ENCODE peak calls at places on chromosomes 7 and 10, in seven cellular contexts. One of them, this sample, is unnamed.
A peak's percentile ranks its signal among the peaks of the same experiment; 100 is the strongest.

GRCh38 chr7:26280723-26281122 is 10.9 kb upstream of the SNX10 start:
- DNase-seq in OCI-LY7: no peak
- DNase-seq in spleen: no peak
- DNase-seq in RWPE1: no peak
- DNase-seq in cardiac muscle cell: no peak
- DNase-seq in prostate gland: no peak
- DNase-seq in K562: no peak
- DNase-seq in this sample: no peak

GRCh38 chr7:48173313-48173712 is 2.1 kb downstream of the ABCA13 start:
- DNase-seq in cardiac muscle cell: no peak
- DNase-seq in spleen: no peak
- DNase-seq in K562: no peak
- DNase-seq in prostate gland: no peak
- DNase-seq in RWPE1: no peak
- DNase-seq in OCI-LY7: no peak
- DNase-seq in this sample: no peak

GRCh38 chr10:133134411-133135115 is 25.5 kb upstream of the KNDC1 start:
- DNase-seq in prostate gland: no peak
- DNase-seq in spleen: peak; percentile 73
- DNase-seq in K562: no peak
- DNase-seq in RWPE1: no peak
- DNase-seq in cardiac muscle cell: no peak
- DNase-seq in OCI-LY7: no peak
- DNase-seq in this sample: no peak

GRCh38 chr10:125370578-125370977 is 210.2 kb upstream of the CTBP2 start:
- DNase-seq in prostate gland: no peak
- DNase-seq in OCI-LY7: no peak
- DNase-seq in cardiac muscle cell: no peak
- DNase-seq in spleen: no peak
- DNase-seq in RWPE1: no peak
- DNase-seq in K562: peak; percentile 53
- DNase-seq in this sample: no peak

GRCh38 chr7:142436601-142437000 is 178.7 kb upstream of the PRSS58 start:
- DNase-seq in OCI-LY7: no peak
- DNase-seq in K562: peak; percentile 35
- DNase-seq in spleen: no peak
- DNase-seq in cardiac muscle cell: no peak
- DNase-seq in prostate gland: no peak
- DNase-seq in RWPE1: no peak
- DNase-seq in this sample: no peak

GRCh38 chr7:65832281-65832680 is 40.6 kb upstream of the VKORC1L1 start:
- DNase-seq in spleen: no peak
- DNase-seq in RWPE1: peak; percentile 9
- DNase-seq in cardiac muscle cell: peak; percentile 80
- DNase-seq in prostate gland: no peak
- DNase-seq in K562: no peak
- DNase-seq in OCI-LY7: no peak
- DNase-seq in this sample: no peak

GRCh38 chr7:22393825-22394458 is 37.0 kb upstream of the RAPGEF5 start:
- DNase-seq in spleen: no peak
- DNase-seq in K562: no peak
- DNase-seq in prostate gland: no peak
- DNase-seq in RWPE1: no peak
- DNase-seq in cardiac muscle cell: peak; percentile 3
- DNase-seq in OCI-LY7: no peak
- DNase-seq in this sample: peak; percentile 15

GRCh38 chr7:27690649-27691048 is 28.0 kb upstream of the HIBADH start:
- DNase-seq in cardiac muscle cell: no peak
- DNase-seq in prostate gland: no peak
- DNase-seq in OCI-LY7: no peak
- DNase-seq in RWPE1: no peak
- DNase-seq in spleen: no peak
- DNase-seq in K562: no peak
- DNase-seq in this sample: no peak

GRCh38 chr7:157481389-157481788 is 144.6 kb downstream of the DNAJB6 start:
- DNase-seq in spleen: peak; percentile 5
- DNase-seq in RWPE1: no peak
- DNase-seq in prostate gland: no peak
- DNase-seq in cardiac muscle cell: no peak
- DNase-seq in K562: no peak
- DNase-seq in OCI-LY7: no peak
- DNase-seq in this sample: no peak

GRCh38 chr7:510061-510481 is 9.6 kb downstream of the PDGFA start:
- DNase-seq in prostate gland: no peak
- DNase-seq in spleen: peak; percentile 65
- DNase-seq in cardiac muscle cell: no peak
- DNase-seq in RWPE1: no peak
- DNase-seq in K562: no peak
- DNase-seq in OCI-LY7: no peak
- DNase-seq in this sample: no peak

GRCh38 chr7:28958235-28958945 is at the start of gene TRIL:
- DNase-seq in OCI-LY7: no peak
- DNase-seq in K562: no peak
- DNase-seq in prostate gland: peak; percentile 54
- DNase-seq in RWPE1: no peak
- DNase-seq in cardiac muscle cell: peak; percentile 93
- DNase-seq in spleen: peak; percentile 84
- DNase-seq in this sample: peak; percentile 47

GRCh38 chr10:108238261-108238660 is 1073.8 kb upstream of the SORCS1 start:
- DNase-seq in RWPE1: no peak
- DNase-seq in cardiac muscle cell: no peak
- DNase-seq in prostate gland: no peak
- DNase-seq in spleen: no peak
- DNase-seq in K562: no peak
- DNase-seq in OCI-LY7: no peak
- DNase-seq in this sample: no peak

GRCh38 chr7:156751319-156751718 is 110.7 kb downstream of the RNF32 start:
- DNase-seq in cardiac muscle cell: peak; percentile 65
- DNase-seq in K562: no peak
- DNase-seq in OCI-LY7: no peak
- DNase-seq in RWPE1: peak; percentile 51
- DNase-seq in prostate gland: no peak
- DNase-seq in spleen: no peak
- DNase-seq in this sample: no peak

GRCh38 chr10:86298501-86299001 is 68.0 kb downstream of the GRID1 start:
- DNase-seq in spleen: peak; percentile 59
- DNase-seq in OCI-LY7: no peak
- DNase-seq in cardiac muscle cell: no peak
- DNase-seq in prostate gland: no peak
- DNase-seq in RWPE1: no peak
- DNase-seq in K562: no peak
- DNase-seq in this sample: no peak

GRCh38 chr7:17535776-17536175 is 237.3 kb downstream of the AHR start:
- DNase-seq in cardiac muscle cell: peak; percentile 54
- DNase-seq in RWPE1: no peak
- DNase-seq in OCI-LY7: no peak
- DNase-seq in spleen: no peak
- DNase-seq in prostate gland: no peak
- DNase-seq in K562: no peak
- DNase-seq in this sample: no peak

GRCh38 chr7:52120908-52121307 is 804.3 kb upstream of the COBL start:
- DNase-seq in cardiac muscle cell: no peak
- DNase-seq in spleen: no peak
- DNase-seq in K562: no peak
- DNase-seq in RWPE1: no peak
- DNase-seq in prostate gland: no peak
- DNase-seq in OCI-LY7: no peak
- DNase-seq in this sample: no peak

GRCh38 chr10:82378146-82378545 is 503.2 kb downstream of the NRG3 start:
- DNase-seq in RWPE1: no peak
- DNase-seq in spleen: no peak
- DNase-seq in OCI-LY7: no peak
- DNase-seq in cardiac muscle cell: peak; percentile 80
- DNase-seq in K562: no peak
- DNase-seq in prostate gland: no peak
- DNase-seq in this sample: no peak

GRCh38 chr10:25505466-25505865 is 330.7 kb downstream of the GPR158 start:
- DNase-seq in OCI-LY7: no peak
- DNase-seq in RWPE1: no peak
- DNase-seq in cardiac muscle cell: peak; percentile 47
- DNase-seq in prostate gland: no peak
- DNase-seq in K562: no peak
- DNase-seq in spleen: no peak
- DNase-seq in this sample: no peak
- H3K27ac ChIP-seq in OCI-LY7: no peak overlapping the region
- H3K27ac ChIP-seq in RWPE1: no peak overlapping the region
- H3K27ac ChIP-seq in cardiac muscle cell: no peak overlapping the region
- H3K27ac ChIP-seq in prostate gland: no peak overlapping the region
- H3K27ac ChIP-seq in K562: no peak overlapping the region
- H3K27ac ChIP-seq in spleen: no peak overlapping the region
- H3K27ac ChIP-seq in this sample: no peak overlapping the region

DNA sequence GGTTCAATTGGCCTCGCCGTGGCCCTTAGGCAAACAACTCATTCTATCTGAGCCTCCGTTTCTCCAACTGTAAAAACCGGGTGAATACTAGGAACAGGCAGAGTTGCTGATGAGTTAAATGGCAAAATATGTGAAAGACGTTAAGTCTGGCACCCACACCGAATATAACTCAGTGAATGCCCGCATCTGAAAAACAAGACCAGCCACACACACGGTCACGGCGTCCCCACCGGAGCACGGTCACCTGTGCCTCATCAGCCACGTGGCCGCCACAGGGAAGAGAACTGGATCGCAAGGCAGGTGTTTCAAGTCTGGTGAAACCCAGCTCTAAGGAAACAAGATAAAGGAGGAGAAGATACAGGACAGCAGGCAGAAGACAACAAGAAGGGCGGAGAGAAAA is 20.4 kb downstream of the PRKAG2 start:
- DNase-seq in cardiac muscle cell: no peak
- DNase-seq in spleen: no peak
- DNase-seq in OCI-LY7: no peak
- DNase-seq in K562: no peak
- DNase-seq in RWPE1: no peak
- DNase-seq in prostate gland: no peak
- DNase-seq in this sample: no peak
- H3K27ac ChIP-seq in cardiac muscle cell: no peak overlapping the region
- H3K27ac ChIP-seq in spleen: no peak overlapping the region
- H3K27ac ChIP-seq in OCI-LY7: no peak overlapping the region
- H3K27ac ChIP-seq in K562: no peak overlapping the region
- H3K27ac ChIP-seq in RWPE1: no peak overlapping the region
- H3K27ac ChIP-seq in prostate gland: no peak overlapping the region
- H3K27ac ChIP-seq in this sample: no peak overlapping the region

GRCh38 chr7:1667566-1668485 is 2.3 kb upstream of the ELFN1 start:
- DNase-seq in cardiac muscle cell: no peak
- DNase-seq in K562: peak; percentile 50
- DNase-seq in spleen: peak; percentile 58
- DNase-seq in RWPE1: no peak
- DNase-seq in prostate gland: no peak
- DNase-seq in OCI-LY7: no peak
- DNase-seq in this sample: no peak

GRCh38 chr7:1669486-1669951 is 558 bp upstream of the ELFN1 start:
- DNase-seq in spleen: peak; percentile 40
- DNase-seq in cardiac muscle cell: peak; percentile 25
- DNase-seq in K562: peak; percentile 21
- DNase-seq in RWPE1: no peak
- DNase-seq in OCI-LY7: no peak
- DNase-seq in prostate gland: no peak
- DNase-seq in this sample: no peak

GRCh38 chr7:1668486-1668931 is 1.6 kb upstream of the ELFN1 start:
- DNase-seq in RWPE1: no peak
- DNase-seq in cardiac muscle cell: no peak
- DNase-seq in K562: no peak
- DNase-seq in prostate gland: no peak
- DNase-seq in OCI-LY7: no peak
- DNase-seq in spleen: peak; percentile 66
- DNase-seq in this sample: no peak

GRCh38 chr7:1669954-1670893 is at the start of gene ELFN1:
- DNase-seq in cardiac muscle cell: peak; percentile 54
- DNase-seq in spleen: peak; percentile 72
- DNase-seq in OCI-LY7: no peak
- DNase-seq in RWPE1: no peak
- DNase-seq in prostate gland: no peak
- DNase-seq in K562: peak; percentile 57
- DNase-seq in this sample: no peak

GRCh38 chr7:1668932-1669485 is 1.1 kb upstream of the ELFN1 start:
- DNase-seq in OCI-LY7: no peak
- DNase-seq in spleen: peak; percentile 60
- DNase-seq in cardiac muscle cell: peak; percentile 30
- DNase-seq in prostate gland: no peak
- DNase-seq in K562: peak; percentile 42
- DNase-seq in RWPE1: no peak
- DNase-seq in this sample: no peak
- H3K27ac ChIP-seq in OCI-LY7: no peak overlapping the region
- H3K27ac ChIP-seq in spleen: no peak overlapping the region
- H3K27ac ChIP-seq in cardiac muscle cell: peak overlapping the region; percentile 81
- H3K27ac ChIP-seq in prostate gland: no peak overlapping the region
- H3K27ac ChIP-seq in K562: no peak overlapping the region
- H3K27ac ChIP-seq in RWPE1: no peak overlapping the region
- H3K27ac ChIP-seq in this sample: no peak overlapping the region

DNA sequence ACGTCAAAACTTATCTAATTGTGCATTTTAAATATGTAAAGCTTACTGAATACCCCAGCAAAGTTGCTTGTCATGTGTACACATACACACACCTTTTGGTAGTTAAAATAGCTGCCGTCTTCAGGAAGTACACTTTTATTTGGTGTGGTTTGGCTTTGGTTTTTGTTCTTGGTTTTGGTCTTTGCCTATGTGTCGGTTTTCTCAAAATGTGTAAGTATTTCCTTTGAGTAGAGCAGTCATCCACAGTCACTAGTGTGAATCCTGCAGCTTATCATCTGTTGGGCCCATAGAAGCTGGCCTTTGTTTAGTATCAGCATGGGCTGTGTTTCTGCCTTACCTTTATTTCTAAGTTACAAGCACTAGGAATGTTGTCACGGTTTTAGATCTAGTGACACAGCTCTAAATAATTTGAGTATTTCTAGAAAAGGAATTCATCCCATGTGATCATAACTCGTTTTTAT is 35.3 kb downstream of the NET1 start:
- DNase-seq in OCI-LY7: peak; percentile 42
- DNase-seq in spleen: no peak
- DNase-seq in K562: no peak
- DNase-seq in prostate gland: no peak
- DNase-seq in RWPE1: no peak
- DNase-seq in cardiac muscle cell: no peak
- DNase-seq in this sample: no peak
- H3K27ac ChIP-seq in OCI-LY7: peak overlapping the region; percentile 12
- H3K27ac ChIP-seq in spleen: no peak overlapping the region
- H3K27ac ChIP-seq in K562: peak overlapping the region; percentile 74
- H3K27ac ChIP-seq in prostate gland: peak overlapping the region; percentile 75
- H3K27ac ChIP-seq in RWPE1: no peak overlapping the region
- H3K27ac ChIP-seq in cardiac muscle cell: no peak overlapping the region
- H3K27ac ChIP-seq in this sample: no peak overlapping the region

GRCh38 chr7:115042596-115042995 is 120.7 kb downstream of the MDFIC start:
- DNase-seq in OCI-LY7: no peak
- DNase-seq in prostate gland: no peak
- DNase-seq in RWPE1: no peak
- DNase-seq in spleen: no peak
- DNase-seq in K562: no peak
- DNase-seq in cardiac muscle cell: no peak
- DNase-seq in this sample: no peak
- H3K27ac ChIP-seq in OCI-LY7: no peak overlapping the region
- H3K27ac ChIP-seq in prostate gland: no peak overlapping the region
- H3K27ac ChIP-seq in RWPE1: no peak overlapping the region
- H3K27ac ChIP-seq in spleen: no peak overlapping the region
- H3K27ac ChIP-seq in K562: no peak overlapping the region
- H3K27ac ChIP-seq in cardiac muscle cell: no peak overlapping the region
- H3K27ac ChIP-seq in this sample: no peak overlapping the region

This sample was measured in caudate nucleus.